ENCODE peak calls at places on chromosomes 4 and X, in five cellular contexts. One of them, this sample, is unnamed.

GRCh38 chrX:42678133-42678532 is 99.8 kb downstream of the PPP1R2C start:
- DNase-seq in A549: no peak
- DNase-seq in heart left ventricle: no peak
- DNase-seq in breast epithelium: no peak
- DNase-seq in H1: no peak
- DNase-seq in this sample: no peak

GRCh38 chrX:1537031-1537715 is at the start of gene P2RY8:
- DNase-seq in A549: peak; percentile 32
- DNase-seq in heart left ventricle: peak; percentile 54
- DNase-seq in breast epithelium: no peak
- DNase-seq in H1: no peak
- DNase-seq in this sample: peak; percentile 38

GRCh38 chr4:59247032-59247431 is 1953.1 kb upstream of the ADGRL3 start:
- DNase-seq in A549: no peak
- DNase-seq in heart left ventricle: no peak
- DNase-seq in breast epithelium: no peak
- DNase-seq in H1: no peak
- DNase-seq in this sample: no peak

GRCh38 chr4:24754586-24754985 is 40.8 kb upstream of the SOD3 start:
- DNase-seq in A549: no peak
- DNase-seq in heart left ventricle: no peak
- DNase-seq in breast epithelium: no peak
- DNase-seq in H1: no peak
- DNase-seq in this sample: no peak

GRCh38 chr4:171203425-171203824 is 609.8 kb upstream of the GALNTL6 start:
- DNase-seq in A549: no peak
- DNase-seq in heart left ventricle: no peak
- DNase-seq in breast epithelium: no peak
- DNase-seq in H1: no peak
- DNase-seq in this sample: no peak

GRCh38 chr4:74473155-74473811 is 28.3 kb downstream of the AREG start:
- DNase-seq in A549: peak; percentile 10
- DNase-seq in heart left ventricle: no peak
- DNase-seq in breast epithelium: no peak
- DNase-seq in H1: no peak
- DNase-seq in this sample: no peak

GRCh38 chrX:68945603-68946228 is 116.9 kb downstream of the EFNB1 start:
- DNase-seq in A549: no peak
- DNase-seq in heart left ventricle: no peak
- DNase-seq in breast epithelium: no peak
- DNase-seq in H1: peak; percentile 53
- DNase-seq in this sample: no peak

GRCh38 chr4:16457944-16458343 is 231.7 kb upstream of the TAPT1 start:
- DNase-seq in A549: no peak
- DNase-seq in heart left ventricle: no peak
- DNase-seq in breast epithelium: no peak
- DNase-seq in H1: no peak
- DNase-seq in this sample: no peak

GRCh38 chr4:23084559-23085248 is 392.0 kb downstream of the GBA3 start:
- DNase-seq in A549: no peak
- DNase-seq in heart left ventricle: no peak
- DNase-seq in breast epithelium: no peak
- DNase-seq in H1: no peak
- DNase-seq in this sample: no peak

GRCh38 chr4:105196523-105197145 is 50.0 kb downstream of the TET2 start:
- DNase-seq in A549: peak; percentile 1
- DNase-seq in heart left ventricle: no peak
- DNase-seq in breast epithelium: no peak
- DNase-seq in H1: no peak
- DNase-seq in this sample: no peak

GRCh38 chr4:100986360-100986868 is 360.9 kb downstream of the PPP3CA start:
- DNase-seq in A549: no peak
- DNase-seq in heart left ventricle: no peak
- DNase-seq in breast epithelium: no peak
- DNase-seq in H1: peak; percentile 61
- DNase-seq in this sample: no peak

GRCh38 chrX:38804481-38805293 is 3.4 kb downstream of the MID1IP1 start:
- DNase-seq in A549: peak; percentile 7
- DNase-seq in heart left ventricle: peak; percentile 22
- DNase-seq in breast epithelium: peak; percentile 49
- DNase-seq in H1: peak; percentile 45
- DNase-seq in this sample: peak; percentile 23

GRCh38 chr4:52714597-52715254 is 36.5 kb downstream of the ERVMER34-1 start:
- DNase-seq in A549: no peak
- DNase-seq in heart left ventricle: no peak
- DNase-seq in breast epithelium: no peak
- DNase-seq in H1: no peak
- DNase-seq in this sample: no peak

GRCh38 chrX:153917814-153918213 is 8.2 kb downstream of the ARHGAP4 start:
- DNase-seq in A549: no peak
- DNase-seq in heart left ventricle: no peak
- DNase-seq in breast epithelium: no peak
- DNase-seq in H1: no peak
- DNase-seq in this sample: no peak

GRCh38 chr4:8703857-8704495 is 111.4 kb downstream of the CPZ start:
- DNase-seq in A549: no peak
- DNase-seq in heart left ventricle: no peak
- DNase-seq in breast epithelium: peak; percentile 25
- DNase-seq in H1: peak; percentile 42
- DNase-seq in this sample: no peak

GRCh38 chrX:41200785-41201184 is 115.5 kb downstream of the USP9X start:
- DNase-seq in A549: no peak
- DNase-seq in heart left ventricle: no peak
- DNase-seq in breast epithelium: no peak
- DNase-seq in H1: no peak
- DNase-seq in this sample: no peak

GRCh38 chrX:78066110-78066509 is 37.9 kb upstream of the PGK1 start:
- DNase-seq in A549: no peak
- DNase-seq in heart left ventricle: no peak
- DNase-seq in breast epithelium: no peak
- DNase-seq in H1: no peak
- DNase-seq in this sample: no peak

GRCh38 chrX:31012509-31013025 is 59.3 kb downstream of the FTHL17 start:
- DNase-seq in A549: no peak
- DNase-seq in heart left ventricle: no peak
- DNase-seq in breast epithelium: no peak
- DNase-seq in H1: no peak
- DNase-seq in this sample: no peak

GRCh38 chr4:80082693-80083092 is 9.7 kb upstream of the ANTXR2 start:
- DNase-seq in A549: no peak
- DNase-seq in heart left ventricle: no peak
- DNase-seq in breast epithelium: no peak
- DNase-seq in H1: no peak
- DNase-seq in this sample: no peak

GRCh38 chr4:78379991-78380739 is 171.4 kb upstream of the ANXA3 start:
- DNase-seq in A549: no peak
- DNase-seq in heart left ventricle: no peak
- DNase-seq in breast epithelium: no peak
- DNase-seq in H1: no peak
- DNase-seq in this sample: no peak

GRCh38 chr4:121950680-121951569 is 935 bp downstream of the TRPC3 start:
- DNase-seq in A549: peak; percentile 13
- DNase-seq in heart left ventricle: peak; percentile 18
- DNase-seq in breast epithelium: no peak
- DNase-seq in H1: peak; percentile 76
- DNase-seq in this sample: no peak

GRCh38 chr4:143019351-143019750 is 165.4 kb upstream of the USP38 start:
- DNase-seq in A549: no peak
- DNase-seq in heart left ventricle: no peak
- DNase-seq in breast epithelium: no peak
- DNase-seq in H1: no peak
- DNase-seq in this sample: no peak

GRCh38 chrX:42085836-42086235 is 162.5 kb upstream of the CASK start:
- DNase-seq in A549: no peak
- DNase-seq in heart left ventricle: no peak
- DNase-seq in breast epithelium: no peak
- DNase-seq in H1: no peak
- DNase-seq in this sample: no peak

GRCh38 chr4:112517067-112517588 is 1.1 kb upstream of the NEUROG2 start:
- DNase-seq in A549: no peak
- DNase-seq in heart left ventricle: no peak
- DNase-seq in breast epithelium: no peak
- DNase-seq in H1: peak; percentile 77
- DNase-seq in this sample: no peak

GRCh38 chr4:18508801-18509200 is 487.2 kb upstream of the LCORL start:
- DNase-seq in A549: no peak
- DNase-seq in heart left ventricle: no peak
- DNase-seq in breast epithelium: no peak
- DNase-seq in H1: no peak
- DNase-seq in this sample: no peak

GRCh38 chr4:94577136-94577535 is 125.4 kb downstream of the PDLIM5 start:
- DNase-seq in A549: no peak
- DNase-seq in heart left ventricle: peak; percentile 68
- DNase-seq in breast epithelium: no peak
- DNase-seq in H1: no peak
- DNase-seq in this sample: no peak

GRCh38 chr4:35539404-35540055 is 704.8 kb downstream of the ARAP2 start:
- DNase-seq in A549: no peak
- DNase-seq in heart left ventricle: no peak
- DNase-seq in breast epithelium: no peak
- DNase-seq in H1: no peak
- DNase-seq in this sample: no peak

GRCh38 chrX:9940397-9940796 is 26.8 kb upstream of the CLDN34 start:
- DNase-seq in A549: no peak
- DNase-seq in heart left ventricle: no peak
- DNase-seq in breast epithelium: no peak
- DNase-seq in H1: no peak
- DNase-seq in this sample: no peak

GRCh38 chr4:1720163-1720983 is 750 bp downstream of the TMEM129 start:
- DNase-seq in A549: no peak
- DNase-seq in heart left ventricle: peak; percentile 64
- DNase-seq in breast epithelium: no peak
- DNase-seq in H1: peak; percentile 69
- DNase-seq in this sample: peak; percentile 40

DNA sequence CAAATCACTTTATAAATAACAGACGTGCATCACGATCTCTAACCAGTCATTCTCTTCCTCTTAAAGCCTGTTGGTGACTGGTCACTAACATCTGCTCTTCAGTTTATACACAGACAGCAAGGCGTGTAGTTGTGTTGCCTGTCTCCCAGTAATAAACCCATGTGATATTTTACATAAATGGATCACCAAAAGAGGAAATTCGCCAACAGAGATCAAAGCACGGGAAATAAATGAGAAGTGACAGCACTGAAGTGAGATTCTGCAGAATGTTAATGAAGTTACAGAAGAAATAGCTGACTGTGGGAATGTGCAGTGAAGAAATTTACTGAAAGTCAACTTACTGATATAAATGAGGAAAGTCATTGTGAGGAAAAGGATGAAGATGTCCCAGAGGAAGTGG is 47.0 kb downstream of the AFF1 start:
- DNase-seq in A549: no peak
- DNase-seq in heart left ventricle: no peak
- DNase-seq in breast epithelium: no peak
- DNase-seq in H1: no peak
- DNase-seq in this sample: no peak
- TF ChIP-seq POLR2A in A549: no peak
- TF ChIP-seq POLR2A in heart left ventricle: no peak
- TF ChIP-seq POLR2A in breast epithelium: no peak
- TF ChIP-seq POLR2A in H1: no peak
- TF ChIP-seq POLR2A in this sample: no peak

GRCh38 chr4:148310756-148311155 is 131.5 kb downstream of the NR3C2 start:
- DNase-seq in A549: no peak
- DNase-seq in heart left ventricle: no peak
- DNase-seq in breast epithelium: no peak
- DNase-seq in H1: no peak
- DNase-seq in this sample: no peak
- H3K4me1 ChIP-seq in A549: no peaks in the 10 kb centered on the region
- H3K4me1 ChIP-seq in heart left ventricle: peaks cover 13% of the 10 kb centered on the region
- H3K4me1 ChIP-seq in breast epithelium: no peaks in the 10 kb centered on the region
- H3K4me1 ChIP-seq in H1: no peaks in the 10 kb centered on the region
- H3K4me1 ChIP-seq in this sample: peaks cover 52% of the 10 kb centered on the region

DNA sequence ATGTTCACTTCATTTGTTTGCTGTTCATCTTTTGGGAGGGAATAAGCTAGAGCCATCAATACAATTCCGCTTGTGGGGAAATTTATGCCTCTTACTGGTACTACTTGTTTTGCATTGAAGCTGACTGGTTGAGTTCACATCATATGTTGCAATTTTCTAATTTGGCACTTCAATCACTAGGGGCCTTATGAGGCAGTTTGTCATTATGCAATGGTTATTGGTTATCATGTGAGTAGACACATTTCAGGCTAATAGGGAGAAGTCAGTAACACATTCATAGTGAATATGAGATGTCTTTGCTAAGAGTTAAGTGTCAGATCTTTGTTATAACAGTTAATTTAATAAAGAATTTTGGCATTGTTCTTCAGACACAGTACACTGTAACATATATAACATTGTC is 5.0 kb downstream of the RPL36A start:
- DNase-seq in A549: no peak
- DNase-seq in heart left ventricle: no peak
- DNase-seq in breast epithelium: no peak
- DNase-seq in H1: no peak
- DNase-seq in this sample: no peak
- TF ChIP-seq POLR2A in A549: no peak
- TF ChIP-seq POLR2A in heart left ventricle: no peak
- TF ChIP-seq POLR2A in breast epithelium: no peak
- TF ChIP-seq POLR2A in H1: peak; percentile 53
- TF ChIP-seq POLR2A in this sample: no peak

GRCh38 chr4:38005637-38006036 is 45.4 kb downstream of the PTTG2 start:
- DNase-seq in A549: no peak
- DNase-seq in heart left ventricle: no peak
- DNase-seq in breast epithelium: no peak
- DNase-seq in H1: no peak
- DNase-seq in this sample: no peak

GRCh38 chr4:38009949-38010348 is 49.8 kb downstream of the PTTG2 start:
- DNase-seq in A549: no peak
- DNase-seq in heart left ventricle: no peak
- DNase-seq in breast epithelium: no peak
- DNase-seq in H1: no peak
- DNase-seq in this sample: no peak

GRCh38 chr4:38007645-38008044 is 47.4 kb downstream of the PTTG2 start:
- DNase-seq in A549: no peak
- DNase-seq in heart left ventricle: no peak
- DNase-seq in breast epithelium: no peak
- DNase-seq in H1: no peak
- DNase-seq in this sample: no peak

GRCh38 chr4:38009421-38009820 is 49.2 kb downstream of the PTTG2 start:
- DNase-seq in A549: no peak
- DNase-seq in heart left ventricle: no peak
- DNase-seq in breast epithelium: no peak
- DNase-seq in H1: no peak
- DNase-seq in this sample: no peak

DNA sequence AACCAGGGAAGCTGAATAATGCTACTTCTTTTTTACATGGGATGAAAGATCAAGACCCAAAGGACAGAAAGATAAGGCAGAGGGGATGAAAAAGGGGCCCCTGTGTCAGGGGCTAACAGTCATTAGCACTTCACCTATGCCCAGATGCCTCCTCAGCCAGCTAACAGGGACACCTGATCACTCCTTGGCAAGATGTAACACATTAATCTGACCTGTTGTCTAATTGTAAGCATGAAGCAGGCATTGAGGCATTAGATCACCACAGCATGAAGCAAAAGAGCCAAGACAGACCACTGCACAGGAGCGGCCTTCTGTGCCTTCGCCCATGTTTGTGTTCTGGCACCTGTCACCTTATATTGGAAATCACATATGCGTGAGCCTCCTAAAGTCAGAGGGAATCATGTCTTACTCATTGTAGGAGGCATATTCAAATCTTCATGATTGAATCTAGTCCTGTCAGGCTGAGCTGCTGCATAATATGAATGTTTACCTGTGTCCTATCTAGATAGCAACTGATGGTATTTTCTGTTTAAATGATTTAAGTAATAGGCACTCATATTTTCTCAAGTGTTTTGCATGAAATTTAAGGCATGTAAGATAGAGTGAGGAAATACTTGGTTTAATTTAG is 48.4 kb downstream of the PTTG2 start:
- DNase-seq in A549: no peak
- DNase-seq in heart left ventricle: no peak
- DNase-seq in breast epithelium: no peak
- DNase-seq in H1: no peak
- DNase-seq in this sample: no peak
- H3K4me1 ChIP-seq in A549: no peaks in the 10 kb centered on the region
- H3K4me1 ChIP-seq in heart left ventricle: peaks cover 45% of the 10 kb centered on the region
- H3K4me1 ChIP-seq in breast epithelium: no peaks in the 10 kb centered on the region
- H3K4me1 ChIP-seq in H1: peaks cover 17% of the 10 kb centered on the region
- H3K4me1 ChIP-seq in this sample: peaks cover 35% of the 10 kb centered on the region

This sample was measured in gastrocnemius medialis.